ENCODE peak calls at places on chromosome 2, in ten cellular contexts. One of them, this sample, is unnamed.

GRCh38 chr2:10722252-10722825 is 909 bp downstream of the ATP6V1C2 start:
- DNase-seq in adipocyte: no peak
- DNase-seq in tibial nerve: no peak
- DNase-seq in uterus: no peak
- DNase-seq in astrocyte: no peak
- DNase-seq in heart left ventricle: no peak
- DNase-seq in fibroblast of lung: no peak
- DNase-seq in mammary epithelial cell: no peak
- DNase-seq in GM23248: no peak
- DNase-seq in colonic mucosa: no peak
- DNase-seq in this sample: no peak

GRCh38 chr2:26846881-26847662 is 860 bp upstream of the DPYSL5 start:
- DNase-seq in uterus: no peak
- DNase-seq in tibial nerve: no peak
- DNase-seq in GM23248: no peak
- DNase-seq in mammary epithelial cell: no peak
- DNase-seq in colonic mucosa: no peak
- DNase-seq in heart left ventricle: no peak
- DNase-seq in astrocyte: no peak
- DNase-seq in fibroblast of lung: no peak
- DNase-seq in adipocyte: no peak
- DNase-seq in this sample: no peak

GRCh38 chr2:148553332-148553887 is 91.1 kb upstream of the EPC2 start:
- DNase-seq in adipocyte: no peak
- DNase-seq in uterus: no peak
- DNase-seq in heart left ventricle: no peak
- DNase-seq in tibial nerve: no peak
- DNase-seq in colonic mucosa: no peak
- DNase-seq in astrocyte: no peak
- DNase-seq in GM23248: no peak
- DNase-seq in mammary epithelial cell: no peak
- DNase-seq in fibroblast of lung: no peak
- DNase-seq in this sample: no peak

GRCh38 chr2:217993817-217994459 is 8.9 kb downstream of the TNS1 start:
- DNase-seq in GM23248: peak; percentile 72
- DNase-seq in mammary epithelial cell: no peak
- DNase-seq in colonic mucosa: peak; percentile 52
- DNase-seq in tibial nerve: peak; percentile 75
- DNase-seq in uterus: peak; percentile 69
- DNase-seq in fibroblast of lung: peak; percentile 39
- DNase-seq in astrocyte: no peak
- DNase-seq in adipocyte: peak; percentile 81
- DNase-seq in heart left ventricle: peak; percentile 82
- DNase-seq in this sample: peak; percentile 31

GRCh38 chr2:170817247-170817998 is 736 bp downstream of the GAD1 start:
- DNase-seq in GM23248: peak; percentile 54
- DNase-seq in fibroblast of lung: peak; percentile 39
- DNase-seq in heart left ventricle: no peak
- DNase-seq in tibial nerve: no peak
- DNase-seq in astrocyte: peak; percentile 29
- DNase-seq in uterus: no peak
- DNase-seq in colonic mucosa: no peak
- DNase-seq in adipocyte: no peak
- DNase-seq in mammary epithelial cell: peak; percentile 65
- DNase-seq in this sample: no peak

GRCh38 chr2:167939513-167940360 is 307.7 kb downstream of the STK39 start:
- DNase-seq in colonic mucosa: no peak
- DNase-seq in GM23248: no peak
- DNase-seq in tibial nerve: no peak
- DNase-seq in astrocyte: no peak
- DNase-seq in uterus: no peak
- DNase-seq in heart left ventricle: no peak
- DNase-seq in adipocyte: no peak
- DNase-seq in fibroblast of lung: no peak
- DNase-seq in mammary epithelial cell: no peak
- DNase-seq in this sample: no peak

GRCh38 chr2:171154348-171154747 is 6.3 kb downstream of the TLK1 start:
- DNase-seq in colonic mucosa: peak; percentile 38
- DNase-seq in fibroblast of lung: peak; percentile 22
- DNase-seq in GM23248: no peak
- DNase-seq in mammary epithelial cell: no peak
- DNase-seq in heart left ventricle: no peak
- DNase-seq in astrocyte: no peak
- DNase-seq in adipocyte: no peak
- DNase-seq in uterus: no peak
- DNase-seq in tibial nerve: no peak
- DNase-seq in this sample: no peak

GRCh38 chr2:77147154-77147553 is 375.0 kb downstream of the LRRTM4 start:
- DNase-seq in colonic mucosa: no peak
- DNase-seq in fibroblast of lung: no peak
- DNase-seq in uterus: no peak
- DNase-seq in mammary epithelial cell: no peak
- DNase-seq in tibial nerve: no peak
- DNase-seq in GM23248: no peak
- DNase-seq in astrocyte: no peak
- DNase-seq in adipocyte: no peak
- DNase-seq in heart left ventricle: no peak
- DNase-seq in this sample: no peak

GRCh38 chr2:38486213-38487026 is 109.3 kb upstream of the ATL2 start:
- DNase-seq in adipocyte: no peak
- DNase-seq in uterus: no peak
- DNase-seq in mammary epithelial cell: no peak
- DNase-seq in colonic mucosa: no peak
- DNase-seq in fibroblast of lung: no peak
- DNase-seq in tibial nerve: no peak
- DNase-seq in astrocyte: no peak
- DNase-seq in GM23248: no peak
- DNase-seq in heart left ventricle: no peak
- DNase-seq in this sample: no peak

GRCh38 chr2:105323117-105323516 is 6.4 kb downstream of the TGFBRAP1 start:
- DNase-seq in mammary epithelial cell: no peak
- DNase-seq in astrocyte: no peak
- DNase-seq in colonic mucosa: no peak
- DNase-seq in uterus: no peak
- DNase-seq in fibroblast of lung: no peak
- DNase-seq in adipocyte: no peak
- DNase-seq in GM23248: no peak
- DNase-seq in heart left ventricle: peak; percentile 44
- DNase-seq in tibial nerve: no peak
- DNase-seq in this sample: no peak
- H3K4me3 ChIP-seq in mammary epithelial cell: no peak overlapping the region
- H3K4me3 ChIP-seq in astrocyte: no peak overlapping the region
- H3K4me3 ChIP-seq in colonic mucosa: no peak overlapping the region
- H3K4me3 ChIP-seq in uterus: no peak overlapping the region
- H3K4me3 ChIP-seq in fibroblast of lung: no peak overlapping the region
- H3K4me3 ChIP-seq in adipocyte: no peak overlapping the region
- H3K4me3 ChIP-seq in GM23248: no peak overlapping the region
- H3K4me3 ChIP-seq in heart left ventricle: no peak overlapping the region
- H3K4me3 ChIP-seq in tibial nerve: no peak overlapping the region
- H3K4me3 ChIP-seq in this sample: no peak overlapping the region

GRCh38 chr2:85937069-85937439 is 48.3 kb upstream of the ST3GAL5 start:
- DNase-seq in uterus: no peak
- DNase-seq in tibial nerve: no peak
- DNase-seq in mammary epithelial cell: no peak
- DNase-seq in GM23248: no peak
- DNase-seq in astrocyte: no peak
- DNase-seq in fibroblast of lung: no peak
- DNase-seq in heart left ventricle: no peak
- DNase-seq in colonic mucosa: no peak
- DNase-seq in adipocyte: no peak
- DNase-seq in this sample: no peak

GRCh38 chr2:85935170-85935745 is 46.5 kb upstream of the ST3GAL5 start:
- DNase-seq in mammary epithelial cell: no peak
- DNase-seq in fibroblast of lung: peak; percentile 51
- DNase-seq in adipocyte: no peak
- DNase-seq in uterus: no peak
- DNase-seq in heart left ventricle: no peak
- DNase-seq in GM23248: no peak
- DNase-seq in colonic mucosa: no peak
- DNase-seq in astrocyte: peak; percentile 56
- DNase-seq in tibial nerve: no peak
- DNase-seq in this sample: no peak

GRCh38 chr2:85938456-85938855 is 49.7 kb upstream of the ST3GAL5 start:
- DNase-seq in GM23248: no peak
- DNase-seq in fibroblast of lung: no peak
- DNase-seq in adipocyte: no peak
- DNase-seq in uterus: no peak
- DNase-seq in mammary epithelial cell: no peak
- DNase-seq in astrocyte: no peak
- DNase-seq in colonic mucosa: no peak
- DNase-seq in heart left ventricle: no peak
- DNase-seq in tibial nerve: no peak
- DNase-seq in this sample: no peak

GRCh38 chr2:85935746-85936208 is 47.0 kb upstream of the ST3GAL5 start:
- DNase-seq in mammary epithelial cell: peak; percentile 54
- DNase-seq in tibial nerve: no peak
- DNase-seq in astrocyte: peak; percentile 97
- DNase-seq in heart left ventricle: no peak
- DNase-seq in colonic mucosa: no peak
- DNase-seq in adipocyte: peak; percentile 70
- DNase-seq in GM23248: peak; percentile 82
- DNase-seq in uterus: no peak
- DNase-seq in fibroblast of lung: peak; percentile 98
- DNase-seq in this sample: peak; percentile 67

DNA sequence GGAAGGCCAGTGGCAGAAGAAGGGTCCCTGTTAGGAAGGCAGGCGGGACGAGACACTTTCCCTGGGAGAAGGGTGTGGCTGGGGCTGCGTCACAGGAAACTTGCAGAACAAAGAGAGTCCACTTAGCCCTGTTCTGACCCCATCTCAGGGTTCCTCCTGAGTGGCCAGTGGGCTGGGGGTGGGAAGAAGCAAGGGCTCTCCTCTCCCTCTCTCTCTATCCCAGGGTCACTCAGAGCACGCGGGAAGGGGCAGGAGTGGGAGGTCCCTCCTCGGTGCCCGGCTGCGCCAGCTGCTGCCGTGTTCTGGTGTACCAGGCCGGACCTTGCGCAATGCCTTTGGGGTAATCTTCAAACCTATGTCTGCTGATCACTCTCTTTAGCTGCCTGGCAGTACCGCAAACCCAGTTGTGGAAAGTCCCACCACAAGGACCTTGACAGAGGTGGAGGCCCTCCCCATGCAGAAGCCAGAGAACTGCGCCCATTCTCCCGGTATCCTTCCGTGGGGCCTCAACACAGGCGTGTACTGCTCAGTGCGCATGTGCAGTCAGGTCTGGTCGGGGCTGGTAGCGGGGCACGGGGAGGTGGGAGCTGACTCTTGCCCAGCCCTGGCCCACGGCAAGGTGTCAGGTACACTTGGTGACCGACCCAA is 47.8 kb upstream of the ST3GAL5 start:
- DNase-seq in tibial nerve: no peak
- DNase-seq in adipocyte: no peak
- DNase-seq in mammary epithelial cell: no peak
- DNase-seq in astrocyte: peak; percentile 42
- DNase-seq in colonic mucosa: no peak
- DNase-seq in fibroblast of lung: peak; percentile 47
- DNase-seq in heart left ventricle: no peak
- DNase-seq in GM23248: no peak
- DNase-seq in uterus: no peak
- DNase-seq in this sample: no peak
- H3K27me3 ChIP-seq in tibial nerve: no peaks in the 10 kb centered on the region
- H3K27me3 ChIP-seq in adipocyte: no peaks in the 10 kb centered on the region
- H3K27me3 ChIP-seq in mammary epithelial cell: no peaks in the 10 kb centered on the region
- H3K27me3 ChIP-seq in astrocyte: no peaks in the 10 kb centered on the region
- H3K27me3 ChIP-seq in colonic mucosa: no peaks in the 10 kb centered on the region
- H3K27me3 ChIP-seq in fibroblast of lung: peaks cover 2% of the 10 kb centered on the region
- H3K27me3 ChIP-seq in heart left ventricle: no peaks in the 10 kb centered on the region
- H3K27me3 ChIP-seq in GM23248: no peaks in the 10 kb centered on the region
- H3K27me3 ChIP-seq in uterus: no peaks in the 10 kb centered on the region
- H3K27me3 ChIP-seq in this sample: no peaks in the 10 kb centered on the region

GRCh38 chr2:29001791-29002190 is 20.7 kb downstream of the TOGARAM2 start:
- DNase-seq in colonic mucosa: no peak
- DNase-seq in fibroblast of lung: no peak
- DNase-seq in uterus: no peak
- DNase-seq in mammary epithelial cell: no peak
- DNase-seq in heart left ventricle: no peak
- DNase-seq in tibial nerve: no peak
- DNase-seq in adipocyte: no peak
- DNase-seq in GM23248: no peak
- DNase-seq in astrocyte: no peak
- DNase-seq in this sample: no peak
- H3K4me3 ChIP-seq in colonic mucosa: no peak overlapping the region
- H3K4me3 ChIP-seq in fibroblast of lung: no peak overlapping the region
- H3K4me3 ChIP-seq in uterus: no peak overlapping the region
- H3K4me3 ChIP-seq in mammary epithelial cell: no peak overlapping the region
- H3K4me3 ChIP-seq in heart left ventricle: no peak overlapping the region
- H3K4me3 ChIP-seq in tibial nerve: no peak overlapping the region
- H3K4me3 ChIP-seq in adipocyte: no peak overlapping the region
- H3K4me3 ChIP-seq in GM23248: no peak overlapping the region
- H3K4me3 ChIP-seq in astrocyte: no peak overlapping the region
- H3K4me3 ChIP-seq in this sample: no peak overlapping the region

GRCh38 chr2:2178921-2179320 is 152.2 kb downstream of the MYT1L start:
- DNase-seq in heart left ventricle: no peak
- DNase-seq in colonic mucosa: no peak
- DNase-seq in adipocyte: no peak
- DNase-seq in tibial nerve: no peak
- DNase-seq in fibroblast of lung: no peak
- DNase-seq in uterus: no peak
- DNase-seq in mammary epithelial cell: no peak
- DNase-seq in GM23248: no peak
- DNase-seq in astrocyte: no peak
- DNase-seq in this sample: no peak

GRCh38 chr2:2181505-2181904 is 149.6 kb downstream of the MYT1L start:
- DNase-seq in astrocyte: no peak
- DNase-seq in adipocyte: no peak
- DNase-seq in fibroblast of lung: no peak
- DNase-seq in tibial nerve: no peak
- DNase-seq in mammary epithelial cell: no peak
- DNase-seq in uterus: no peak
- DNase-seq in GM23248: no peak
- DNase-seq in heart left ventricle: no peak
- DNase-seq in colonic mucosa: no peak
- DNase-seq in this sample: no peak

GRCh38 chr2:2182688-2183087 is 148.4 kb downstream of the MYT1L start:
- DNase-seq in mammary epithelial cell: no peak
- DNase-seq in astrocyte: no peak
- DNase-seq in colonic mucosa: no peak
- DNase-seq in adipocyte: no peak
- DNase-seq in GM23248: no peak
- DNase-seq in fibroblast of lung: no peak
- DNase-seq in heart left ventricle: no peak
- DNase-seq in tibial nerve: no peak
- DNase-seq in uterus: no peak
- DNase-seq in this sample: no peak

GRCh38 chr2:2183135-2183534 is 147.9 kb downstream of the MYT1L start:
- DNase-seq in GM23248: no peak
- DNase-seq in fibroblast of lung: no peak
- DNase-seq in heart left ventricle: no peak
- DNase-seq in mammary epithelial cell: no peak
- DNase-seq in astrocyte: no peak
- DNase-seq in adipocyte: no peak
- DNase-seq in uterus: no peak
- DNase-seq in colonic mucosa: no peak
- DNase-seq in tibial nerve: no peak
- DNase-seq in this sample: no peak

DNA sequence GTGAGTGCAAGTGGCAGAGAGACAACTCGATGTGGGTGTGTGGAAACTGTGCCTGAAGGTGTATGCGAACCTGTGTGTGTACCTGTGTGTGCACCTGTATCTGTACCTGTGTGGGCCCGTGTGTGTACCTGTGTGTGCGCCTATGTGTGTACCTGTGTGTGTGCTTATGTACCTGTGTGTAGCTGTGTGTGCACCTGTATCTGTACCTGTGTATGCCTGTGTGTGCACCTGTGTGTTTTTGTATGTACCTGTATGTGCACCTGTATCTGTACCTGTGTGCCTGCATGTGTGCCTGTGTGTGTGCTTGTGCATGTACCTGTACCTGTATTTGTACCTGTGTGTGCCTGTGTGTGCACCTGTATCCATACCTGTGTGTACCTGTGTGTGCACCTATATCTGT is 150.6 kb downstream of the MYT1L start:
- DNase-seq in fibroblast of lung: no peak
- DNase-seq in uterus: no peak
- DNase-seq in GM23248: no peak
- DNase-seq in heart left ventricle: no peak
- DNase-seq in adipocyte: no peak
- DNase-seq in astrocyte: no peak
- DNase-seq in colonic mucosa: no peak
- DNase-seq in tibial nerve: no peak
- DNase-seq in mammary epithelial cell: no peak
- DNase-seq in this sample: no peak
- H3K27me3 ChIP-seq in fibroblast of lung: no peaks in the 10 kb centered on the region
- H3K27me3 ChIP-seq in uterus: no peaks in the 10 kb centered on the region
- H3K27me3 ChIP-seq in GM23248: no peaks in the 10 kb centered on the region
- H3K27me3 ChIP-seq in heart left ventricle: no peaks in the 10 kb centered on the region
- H3K27me3 ChIP-seq in adipocyte: no peaks in the 10 kb centered on the region
- H3K27me3 ChIP-seq in astrocyte: no peaks in the 10 kb centered on the region
- H3K27me3 ChIP-seq in colonic mucosa: no peaks in the 10 kb centered on the region
- H3K27me3 ChIP-seq in tibial nerve: no peaks in the 10 kb centered on the region
- H3K27me3 ChIP-seq in mammary epithelial cell: no peaks in the 10 kb centered on the region
- H3K27me3 ChIP-seq in this sample: no peaks in the 10 kb centered on the region

This sample was measured in bronchial epithelial cell.